ENCODE peak calls at places on chromosomes 4 and X, in nine cellular contexts. C, L, A, R, J, Z, F, W and M are unnamed samples.

GRCh38 chr4:132076829-132077228 is 1072.3 kb upstream of the PCDH10 start:
- DNase-seq in J (no peak), A (no peak), R (no peak), C (no peak), L (no peak), F (no peak), W (no peak), Z (no peak), M (no peak)

GRCh38 chr4:51820443-51820842 is 22.5 kb upstream of the DCUN1D4 start:
- DNase-seq in C (no peak), L (no peak), A (no peak), J (no peak), R (no peak), F (no peak), W (no peak), Z (no peak), M (no peak)

GRCh38 chr4:45638641-45639040 is 485.2 kb downstream of the GABRG1 start:
- DNase-seq in W (no peak), J (no peak), C (no peak), A (no peak), Z (no peak), L (no peak), R (no peak), F (no peak), M (no peak)

GRCh38 chr4:8224596-8225289 is 25.7 kb downstream of the SH3TC1 start:
- DNase-seq in J (no peak), W (no peak), L (no peak), R (no peak), A (no peak), Z (no peak), F (no peak), C (no peak), M (no peak)

GRCh38 chrX:108001218-108001814 is 19.1 kb upstream of the TEX13B start:
- DNase-seq in A (peak), Z (peak), F (peak), R (no peak), L (peak), C (peak), J (no peak), W (no peak), M (no peak)

GRCh38 chr4:137519406-137519805 is 12.9 kb downstream of the PCDH18 start:
- DNase-seq in W (no peak), Z (peak), R (no peak), F (no peak), C (peak), L (no peak), J (no peak), A (no peak), M (no peak)

GRCh38 chrX:74349387-74349786 is 45.4 kb downstream of the ZCCHC13 start:
- DNase-seq in A (no peak), L (no peak), R (no peak), F (no peak), W (no peak), J (no peak), Z (peak), C (peak), M (no peak)

GRCh38 chr4:140052050-140052449 is 101.9 kb downstream of the MAML3 start:
- DNase-seq in W (no peak), R (peak), J (peak), F (peak), C (peak), L (peak), Z (peak), A (peak), M (no peak)

GRCh38 chr4:98470831-98471230 is 187.6 kb downstream of the TSPAN5 start:
- DNase-seq in C (peak), J (no peak), L (no peak), F (no peak), W (no peak), Z (no peak), A (no peak), R (no peak), M (no peak)

GRCh38 chrX:119206203-119206602 is 29.9 kb upstream of the PGRMC1 start:
- DNase-seq in L (no peak), J (no peak), A (no peak), R (no peak), W (no peak), C (no peak), Z (no peak), F (no peak), M (no peak)

GRCh38 chr4:8379281-8379680 is 61.2 kb downstream of the ACOX3 start:
- DNase-seq in A (no peak), J (no peak), F (no peak), Z (no peak), C (no peak), R (peak), W (no peak), L (no peak), M (no peak)

GRCh38 chr4:145545538-145546224 is 64.0 kb downstream of the SMAD1 start:
- DNase-seq in A (no peak), C (peak), L (no peak), J (no peak), R (no peak), F (no peak), Z (peak), W (no peak), M (no peak)

GRCh38 chrX:103616676-103617186 is 9.0 kb downstream of the TCEAL3 start:
- DNase-seq in F (peak), L (no peak), Z (no peak), J (no peak), R (no peak), C (no peak), A (no peak), W (no peak), M (no peak)

GRCh38 chrX:155061770-155062169 is 9.2 kb downstream of the CMC4 start:
- DNase-seq in R (no peak), F (no peak), L (no peak), Z (no peak), J (no peak), A (no peak), W (no peak), C (no peak), M (no peak)

GRCh38 chr4:112099701-112100289 is 45.5 kb upstream of the FAM241A start:
- DNase-seq in C (peak), R (no peak), L (peak), J (no peak), W (no peak), Z (peak), F (peak), A (peak), M (no peak)

GRCh38 chr4:92035666-92036065 is 268.1 kb upstream of the GRID2 start:
- DNase-seq in W (no peak), L (no peak), J (no peak), A (no peak), Z (peak), C (no peak), R (no peak), F (no peak), M (no peak)

GRCh38 chr4:105210901-105211300 is 64.2 kb downstream of the TET2 start:
- DNase-seq in F (no peak), Z (no peak), L (no peak), R (no peak), J (no peak), C (no peak), A (no peak), W (no peak), M (no peak)